ENCODE peak calls at places on chromosome 9, in four cellular contexts. N is K562, V is HepG2, T is GM12878. E is an unnamed sample.

GRCh38 chr9:132241840-132242620 is 80.2 kb downstream of the NTNG2 start:
- DNase-seq in N (no peak), T (no peak), V (no peak), E (no peak)

GRCh38 chr9:105127863-105128220 is 116.6 kb upstream of the SLC44A1 start:
- DNase-seq in T (peak), N (no peak), V (no peak), E (no peak)

GRCh38 chr9:87610200-87611155 is 112.8 kb downstream of the DAPK1 start:
- DNase-seq in N (no peak), T (no peak), V (no peak), E (no peak)

GRCh38 chr9:1979815-1980367 is 35.3 kb upstream of the SMARCA2 start:
- DNase-seq in N (no peak), T (peak), V (no peak), E (no peak)

GRCh38 chr9:8734760-8735159 is 935.2 kb upstream of the DMAC1 start:
- DNase-seq in N (no peak), V (no peak), T (no peak), E (peak)

GRCh38 chr9:124472770-124473169 is 22.5 kb downstream of the ADGRD2 start:
- DNase-seq in V (no peak), N (peak), T (no peak), E (no peak)

GRCh38 chr9:137339606-137340462 is 37.8 kb upstream of the NRARP start:
- DNase-seq in T (no peak), N (no peak), V (no peak), E (no peak)

GRCh38 chr9:127174386-127175318 is 52.2 kb upstream of the ANGPTL2 start:
- DNase-seq in N (no peak), V (no peak), T (no peak), E (no peak)

GRCh38 chr9:78972303-78973002 is 599.3 kb upstream of the TLE4 start:
- DNase-seq in V (no peak), N (no peak), T (no peak), E (no peak)

GRCh38 chr9:94300470-94301301 is 27.8 kb downstream of the NUTM2F start:
- DNase-seq in T (no peak), N (peak), V (no peak), E (no peak)

GRCh38 chr9:973295-973842 is 3.1 kb upstream of the DMRT3 start:
- DNase-seq in T (no peak), N (no peak), V (no peak), E (no peak)

GRCh38 chr9:135123735-135124134 is 36.3 kb downstream of the OLFM1 start:
- DNase-seq in N (no peak), T (no peak), V (no peak), E (no peak)

GRCh38 chr9:110141118-110141797 is 66.7 kb downstream of the C9orf152 start:
- DNase-seq in T (no peak), N (no peak), V (no peak), E (no peak)

GRCh38 chr9:110142868-110143866 is 64.8 kb downstream of the C9orf152 start:
- DNase-seq in N (peak), T (no peak), V (no peak), E (peak)

GRCh38 chr9:110142253-110142652 is 65.7 kb downstream of the C9orf152 start:
- DNase-seq in T (no peak), V (no peak), N (no peak), E (no peak)

GRCh38 chr9:110146371-110146770 is 61.6 kb downstream of the C9orf152 start:
- DNase-seq in V (no peak), N (no peak), T (no peak), E (no peak)

DNA sequence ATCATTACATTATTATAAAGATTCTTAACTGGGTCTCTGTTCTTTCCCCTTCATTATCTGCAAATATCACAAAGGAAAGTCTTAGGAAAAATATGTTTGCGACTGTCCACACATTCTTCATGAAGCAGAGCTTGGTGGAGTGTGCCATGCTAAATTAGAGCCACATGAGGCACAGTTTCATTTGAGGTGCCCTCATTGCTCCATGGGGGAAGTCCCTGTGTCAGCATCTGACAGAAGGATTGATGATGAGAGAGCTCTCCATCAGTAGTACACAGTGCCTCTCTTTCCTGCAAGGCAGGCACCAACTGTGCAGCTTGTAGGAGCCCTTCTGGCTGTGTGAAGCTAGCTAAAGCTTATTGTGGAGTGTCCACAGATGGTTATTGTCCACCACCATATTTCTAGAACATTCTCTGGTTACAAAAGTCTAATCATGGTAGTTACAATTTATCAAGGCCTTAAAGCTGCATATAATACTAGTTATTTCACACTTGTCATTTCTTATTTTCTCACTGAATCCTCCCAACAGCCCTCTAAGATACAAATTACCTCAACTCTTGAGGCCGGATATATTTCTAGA is 63.9 kb downstream of the C9orf152 start:
- DNase-seq in V (no peak), T (no peak), N (no peak), E (no peak)
- TF ChIP-seq ETV6 in V (no peak), T (no peak), N (no peak), E (no peak)

GRCh38 chr9:84145031-84145430 is 164.4 kb downstream of the RMI1 start:
- DNase-seq in N (no peak), T (no peak), V (no peak), E (no peak)
- TF ChIP-seq CREM in N (no peak), T (no peak), V (no peak), E (no peak)

DNA sequence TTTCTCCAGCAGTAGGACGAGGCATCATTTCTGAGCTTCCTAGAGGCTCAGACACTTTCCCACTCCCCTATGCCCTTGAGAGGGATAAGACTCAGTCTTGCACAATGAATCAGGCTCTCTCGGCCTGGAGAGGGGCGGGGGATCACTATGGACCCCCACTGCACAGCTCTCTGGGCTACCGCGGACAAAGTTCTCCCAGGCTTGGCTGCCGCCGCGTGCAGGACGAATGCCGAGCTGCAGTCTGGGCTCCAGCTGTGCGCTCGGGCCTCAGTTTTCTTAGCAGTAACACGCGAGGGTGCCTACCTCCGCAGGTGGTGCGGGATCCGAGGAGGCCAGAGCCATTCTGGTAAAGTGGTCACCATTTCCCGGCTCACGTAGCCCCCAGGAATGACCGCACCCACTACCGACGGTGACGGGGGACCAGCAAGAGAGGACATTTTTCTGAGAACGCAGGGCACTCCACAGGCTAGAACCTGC is 3.4 kb upstream of the MYORG start:
- DNase-seq in T (no peak), V (no peak), N (no peak), E (peak)
- TF ChIP-seq CREB1 in T (no peak), V (no peak), N (no peak), E (no peak)

DNA sequence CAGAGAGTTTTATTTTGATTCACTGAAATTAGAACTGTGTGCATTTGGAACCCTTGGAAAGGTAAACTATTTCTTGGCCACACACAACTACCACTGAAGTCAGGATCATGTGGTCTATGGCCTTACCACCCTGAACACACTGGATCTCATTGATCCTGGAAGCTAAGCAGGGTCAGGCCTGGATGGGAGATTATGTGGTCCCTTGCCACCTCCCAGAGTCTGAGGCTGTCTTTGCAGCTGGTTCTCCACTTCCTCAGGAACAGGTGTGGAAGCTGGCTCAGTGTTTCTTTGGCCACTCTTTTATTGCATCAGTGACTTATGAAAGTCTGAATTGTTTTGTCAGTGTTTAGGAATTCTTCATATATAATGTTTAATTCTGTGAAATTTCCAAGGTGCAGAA is 89.2 kb downstream of the TEK start:
- DNase-seq in V (no peak), T (no peak), N (no peak), E (peak)
- TF ChIP-seq ETV6 in V (no peak), T (no peak), N (no peak), E (no peak)

DNA sequence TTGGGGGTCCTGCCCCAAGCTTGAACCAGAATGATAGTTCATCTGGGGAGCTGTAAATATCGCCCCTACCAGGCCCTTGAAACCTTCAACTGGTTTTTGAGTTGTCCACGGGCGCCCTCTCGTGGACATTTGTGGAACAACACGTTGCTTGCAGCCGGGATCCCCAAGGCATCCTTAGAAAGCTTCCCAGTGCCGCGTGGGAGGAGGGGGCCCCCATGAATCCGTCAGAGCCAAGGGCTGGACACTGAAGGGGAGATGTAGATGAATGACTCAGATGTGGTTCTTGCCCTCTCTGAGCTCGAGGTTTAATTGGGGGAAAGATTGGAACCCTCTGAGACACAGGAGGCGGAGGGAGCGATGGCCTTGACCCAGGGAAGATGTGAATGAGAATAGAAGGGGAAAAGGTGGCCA is 31.8 kb upstream of the ORM1 start:
- DNase-seq in T (no peak), N (peak), V (peak), E (peak)
- TF ChIP-seq CREM in T (no peak), N (no peak), V (no peak), E (no peak)

GRCh38 chr9:134004881-134005280 is 12.8 kb upstream of the VAV2 start:
- DNase-seq in T (no peak), V (no peak), N (no peak), E (no peak)

GRCh38 chr9:134004131-134004873 is 12.2 kb upstream of the VAV2 start:
- DNase-seq in N (no peak), V (no peak), T (no peak), E (no peak)

GRCh38 chr9:134005381-134005780 is 13.3 kb upstream of the VAV2 start:
- DNase-seq in V (no peak), T (no peak), N (no peak), E (no peak)

GRCh38 chr9:134003237-134003636 is 11.1 kb upstream of the VAV2 start:
- DNase-seq in N (no peak), V (no peak), T (no peak), E (no peak)

DNA sequence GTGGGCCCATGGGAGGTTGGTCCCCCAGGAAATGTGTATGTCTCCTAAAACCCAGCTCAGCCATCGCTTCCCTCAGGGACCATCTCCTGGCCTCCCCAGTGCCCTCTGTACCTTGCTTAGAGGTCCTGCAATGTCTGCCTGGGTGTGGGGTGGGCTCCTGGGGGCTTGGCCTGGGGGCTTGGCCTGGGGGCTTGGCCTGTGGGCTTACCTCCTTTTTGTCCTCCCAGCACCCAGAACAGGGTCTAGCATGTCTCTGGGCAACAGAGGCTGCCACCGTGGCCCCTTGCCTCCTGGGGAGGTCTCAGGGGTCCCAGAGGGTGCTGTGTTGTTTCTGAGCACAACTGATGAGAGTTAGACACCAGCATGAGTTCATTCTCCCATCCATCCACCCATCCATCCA is 10.7 kb upstream of the VAV2 start:
- DNase-seq in T (no peak), N (no peak), V (no peak), E (no peak)
- TF ChIP-seq CREB1 in T (no peak), N (no peak), V (no peak), E (no peak)

E was measured in WTC11.